ENCODE peak calls at places on chromosomes 6 and 20, in seven cellular contexts. P is NT2/D1; F is CD4-positive, CD25-positive, alpha-beta regulatory T cell; V is ovary; M is IMR-90; L is OCI-LY7; W is ascending aorta. R is an unnamed sample.
A peak's percentile ranks its signal among the peaks of the same experiment; 100 is the strongest.

GRCh38 chr6:69894578-69895347 is 28.4 kb downstream of the COL19A1 start:
- DNase-seq in P (no peak), F (no peak), V (no peak), M (peak; percentile 53), L (no peak), W (no peak), R (no peak)

GRCh38 chr6:26234421-26235239 is 130.4 kb upstream of the BTN3A2 start:
- DNase-seq in P (peak; percentile 56), F (peak; percentile 87), V (no peak), M (peak; percentile 84), L (peak; percentile 90), W (no peak), R (peak; percentile 67)

GRCh38 chr6:33280539-33280938 is 3.6 kb downstream of the B3GALT4 start:
- DNase-seq in P (no peak), F (no peak), V (no peak), M (no peak), L (no peak), W (no peak), R (no peak)

GRCh38 chr6:167827062-167827587 is 414 bp downstream of the AFDN start:
- DNase-seq in P (no peak), F (no peak), V (peak; percentile 39), M (no peak), L (peak; percentile 53), W (no peak), R (peak; percentile 56)

GRCh38 chr6:99458319-99458718 is 33.2 kb upstream of the PNISR start:
- DNase-seq in P (peak; percentile 11), F (no peak), V (no peak), M (peak; percentile 44), L (peak; percentile 43), W (no peak), R (peak; percentile 27)

GRCh38 chr20:6533321-6533720 is 234.2 kb upstream of the BMP2 start:
- DNase-seq in P (no peak), F (no peak), V (no peak), M (peak; percentile 78), L (no peak), W (no peak), R (no peak)

GRCh38 chr20:50516180-50516934 is 6.2 kb downstream of the PTPN1 start:
- DNase-seq in P (no peak), F (no peak), V (no peak), M (no peak), L (peak; percentile 69), W (no peak), R (no peak)

GRCh38 chr6:141347906-141348492 is 784.7 kb upstream of the GJE1 start:
- DNase-seq in P (no peak), F (no peak), V (no peak), M (no peak), L (no peak), W (no peak), R (no peak)

GRCh38 chr20:37524221-37524700 is 3.2 kb downstream of the NNAT start:
- DNase-seq in P (no peak), F (no peak), V (no peak), M (no peak), L (no peak), W (no peak), R (no peak)

GRCh38 chr20:3420211-3420707 is 12.8 kb upstream of the DNAAF9 start:
- DNase-seq in P (no peak), F (peak; percentile 67), V (no peak), M (peak; percentile 41), L (no peak), W (peak; percentile 50), R (no peak)

GRCh38 chr6:1067346-1067745 is 244.6 kb upstream of the FOXQ1 start:
- DNase-seq in P (no peak), F (no peak), V (no peak), M (no peak), L (no peak), W (no peak), R (no peak)

GRCh38 chr6:109760208-109760607 is 69.1 kb downstream of the FIG4 start:
- DNase-seq in P (no peak), F (no peak), V (no peak), M (peak; percentile 33), L (no peak), W (no peak), R (no peak)

GRCh38 chr6:119277047-119277446 is 72.5 kb downstream of the MAN1A1 start:
- DNase-seq in P (no peak), F (no peak), V (no peak), M (no peak), L (no peak), W (no peak), R (no peak)

GRCh38 chr6:167210375-167211295 is 52.9 kb upstream of the GPR31 start:
- DNase-seq in P (no peak), F (no peak), V (no peak), M (no peak), L (no peak), W (no peak), R (no peak)

GRCh38 chr6:108277295-108277694 is 16.5 kb upstream of the SNX3 start:
- DNase-seq in P (no peak), F (no peak), V (no peak), M (no peak), L (no peak), W (no peak), R (no peak)

GRCh38 chr6:24858154-24858801 is 59.6 kb upstream of the ARMH2 start:
- DNase-seq in P (no peak), F (peak; percentile 49), V (no peak), M (no peak), L (peak; percentile 70), W (no peak), R (no peak)

GRCh38 chr20:32574296-32575226 is 10.6 kb downstream of the NOL4L start:
- DNase-seq in P (no peak), F (no peak), V (peak; percentile 37), M (peak; percentile 88), L (no peak), W (no peak), R (peak; percentile 64)

GRCh38 chr20:62662422-62662821 is 20.1 kb downstream of the SLCO4A1 start:
- DNase-seq in P (no peak), F (no peak), V (no peak), M (peak; percentile 80), L (no peak), W (no peak), R (no peak)

GRCh38 chr20:64171211-64171610 is 7.0 kb downstream of the MYT1 start:
- DNase-seq in P (no peak), F (no peak), V (no peak), M (no peak), L (no peak), W (no peak), R (no peak)

GRCh38 chr6:136069119-136069518 is 181.0 kb downstream of the MTFR2 start:
- DNase-seq in P (no peak), F (no peak), V (no peak), M (peak; percentile 89), L (no peak), W (no peak), R (no peak)

GRCh38 chr6:158709809-158710208 is 60.0 kb downstream of the SYTL3 start:
- DNase-seq in P (no peak), F (no peak), V (no peak), M (no peak), L (no peak), W (no peak), R (no peak)
- H3K4me1 ChIP-seq in P (peaks cover 3% of the 10 kb centered on the region), F (peaks cover 2% of the 10 kb centered on the region), V (peaks cover 6% of the 10 kb centered on the region), M (peaks cover 12% of the 10 kb centered on the region), L (peaks cover 26% of the 10 kb centered on the region), W (peaks cover 6% of the 10 kb centered on the region), R (no peaks in the 10 kb centered on the region)

GRCh38 chr6:36110053-36110452 is 20.3 kb upstream of the MAPK13 start:
- DNase-seq in P (no peak), F (no peak), V (no peak), M (no peak), L (no peak), W (no peak), R (no peak)

GRCh38 chr6:36113701-36114100 is 16.6 kb upstream of the MAPK13 start:
- DNase-seq in P (no peak), F (no peak), V (no peak), M (no peak), L (no peak), W (no peak), R (no peak)

GRCh38 chr6:36113049-36113448 is 17.3 kb upstream of the MAPK13 start:
- DNase-seq in P (no peak), F (no peak), V (no peak), M (no peak), L (no peak), W (no peak), R (no peak)

GRCh38 chr6:36110863-36111262 is 19.4 kb upstream of the MAPK13 start:
- DNase-seq in P (no peak), F (no peak), V (no peak), M (no peak), L (peak; percentile 62), W (no peak), R (no peak)

DNA sequence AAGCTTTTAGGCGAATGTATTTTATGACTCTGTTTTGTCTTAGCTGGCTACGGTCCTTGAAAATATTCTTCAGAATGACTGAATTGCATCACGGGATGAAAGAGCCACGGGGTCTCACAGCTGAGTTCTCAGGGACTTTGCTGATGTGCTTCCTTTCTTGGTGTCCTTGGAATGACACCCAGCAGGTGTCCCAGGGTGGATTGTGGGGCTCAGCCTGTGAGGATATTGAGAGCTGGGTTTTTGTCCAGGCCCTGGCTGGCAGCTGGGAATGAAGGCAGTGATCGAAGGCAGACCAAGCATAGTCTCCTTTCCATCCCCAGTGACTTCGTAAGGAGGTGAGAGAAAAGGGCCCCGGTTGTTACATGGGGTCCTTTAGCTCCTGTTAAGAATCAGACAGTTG is 18.8 kb upstream of the MAPK13 start:
- DNase-seq in P (no peak), F (no peak), V (no peak), M (no peak), L (no peak), W (no peak), R (no peak)
- H3K4me1 ChIP-seq in P (peaks cover 6% of the 10 kb centered on the region), F (peaks cover 60% of the 10 kb centered on the region), V (no peaks in the 10 kb centered on the region), M (no peaks in the 10 kb centered on the region), L (peaks cover 90% of the 10 kb centered on the region), W (no peaks in the 10 kb centered on the region), R (no peaks in the 10 kb centered on the region)

GRCh38 chr6:53530346-53530745 is 14.6 kb downstream of the GCLC start:
- DNase-seq in P (no peak), F (no peak), V (no peak), M (peak; percentile 43), L (no peak), W (no peak), R (peak; percentile 58)
- H3K4me1 ChIP-seq in P (no peaks in the 10 kb centered on the region), F (peaks cover 4% of the 10 kb centered on the region), V (peaks cover 3% of the 10 kb centered on the region), M (peaks cover 30% of the 10 kb centered on the region), L (no peaks in the 10 kb centered on the region), W (no peaks in the 10 kb centered on the region), R (peaks cover 21% of the 10 kb centered on the region)

GRCh38 chr6:142881290-142881689 is 63.7 kb downstream of the HIVEP2 start:
- DNase-seq in P (no peak), F (no peak), V (no peak), M (peak; percentile 43), L (no peak), W (no peak), R (no peak)
- H3K4me1 ChIP-seq in P (peaks cover 2% of the 10 kb centered on the region), F (peaks cover 79% of the 10 kb centered on the region), V (peaks cover 2% of the 10 kb centered on the region), M (peaks cover 7% of the 10 kb centered on the region), L (peaks cover 26% of the 10 kb centered on the region), W (no peaks in the 10 kb centered on the region), R (peaks cover 5% of the 10 kb centered on the region)